ENCODE peak calls at places on chromosomes 2 and 18, in seven cellular contexts. One of them, this sample, is unnamed.

GRCh38 chr2:48474599-48475298 is 55.2 kb upstream of the STON1 start:
- DNase-seq in stimulated activated naive CD8-positive, alpha-beta T cell treated with anti-CD3 and anti-CD28 coated beads, Interleukin-15, Interleukin-2, amounts not matched to agents 100 U/mL and 50 U/mL, for 24 hours: no peak
- DNase-seq in bronchial epithelial cell: no peak
- DNase-seq in cardiac muscle cell: peak
- DNase-seq in NCI-H1105 treated with DMSO at 0.1 percent for 48 hours: no peak
- DNase-seq in HEK293T: no peak
- DNase-seq in NCI-H2171: no peak
- DNase-seq in this sample: no peak

GRCh38 chr2:119678021-119678656 is 862 bp upstream of the TMEM177 start:
- DNase-seq in stimulated activated naive CD8-positive, alpha-beta T cell treated with anti-CD3 and anti-CD28 coated beads, Interleukin-15, Interleukin-2, amounts not matched to agents 100 U/mL and 50 U/mL, for 24 hours: no peak
- DNase-seq in bronchial epithelial cell: no peak
- DNase-seq in cardiac muscle cell: no peak
- DNase-seq in NCI-H1105 treated with DMSO at 0.1 percent for 48 hours: peak
- DNase-seq in HEK293T: no peak
- DNase-seq in NCI-H2171: peak
- DNase-seq in this sample: no peak

GRCh38 chr2:238155051-238155760 is 3.6 kb upstream of the ERFE start:
- DNase-seq in stimulated activated naive CD8-positive, alpha-beta T cell treated with anti-CD3 and anti-CD28 coated beads, Interleukin-15, Interleukin-2, amounts not matched to agents 100 U/mL and 50 U/mL, for 24 hours: no peak
- DNase-seq in bronchial epithelial cell: no peak
- DNase-seq in cardiac muscle cell: peak
- DNase-seq in NCI-H1105 treated with DMSO at 0.1 percent for 48 hours: no peak
- DNase-seq in HEK293T: no peak
- DNase-seq in NCI-H2171: no peak
- DNase-seq in this sample: no peak

GRCh38 chr2:239013670-239013960 is 165.7 kb downstream of the TWIST2 start:
- DNase-seq in stimulated activated naive CD8-positive, alpha-beta T cell treated with anti-CD3 and anti-CD28 coated beads, Interleukin-15, Interleukin-2, amounts not matched to agents 100 U/mL and 50 U/mL, for 24 hours: no peak
- DNase-seq in bronchial epithelial cell: no peak
- DNase-seq in cardiac muscle cell: no peak
- DNase-seq in NCI-H1105 treated with DMSO at 0.1 percent for 48 hours: no peak
- DNase-seq in HEK293T: no peak
- DNase-seq in NCI-H2171: no peak
- DNase-seq in this sample: no peak

GRCh38 chr2:25316101-25316500 is 25.6 kb downstream of the DNMT3A start:
- DNase-seq in stimulated activated naive CD8-positive, alpha-beta T cell treated with anti-CD3 and anti-CD28 coated beads, Interleukin-15, Interleukin-2, amounts not matched to agents 100 U/mL and 50 U/mL, for 24 hours: no peak
- DNase-seq in bronchial epithelial cell: no peak
- DNase-seq in cardiac muscle cell: no peak
- DNase-seq in NCI-H1105 treated with DMSO at 0.1 percent for 48 hours: no peak
- DNase-seq in HEK293T: no peak
- DNase-seq in NCI-H2171: no peak
- DNase-seq in this sample: no peak

GRCh38 chr18:45838302-45839070 is 13.0 kb downstream of the SIGLEC15 start:
- DNase-seq in stimulated activated naive CD8-positive, alpha-beta T cell treated with anti-CD3 and anti-CD28 coated beads, Interleukin-15, Interleukin-2, amounts not matched to agents 100 U/mL and 50 U/mL, for 24 hours: no peak
- DNase-seq in bronchial epithelial cell: no peak
- DNase-seq in cardiac muscle cell: no peak
- DNase-seq in NCI-H1105 treated with DMSO at 0.1 percent for 48 hours: peak
- DNase-seq in HEK293T: no peak
- DNase-seq in NCI-H2171: no peak
- DNase-seq in this sample: no peak

GRCh38 chr2:231781798-231782726 is 980 bp upstream of the PDE6D start:
- DNase-seq in stimulated activated naive CD8-positive, alpha-beta T cell treated with anti-CD3 and anti-CD28 coated beads, Interleukin-15, Interleukin-2, amounts not matched to agents 100 U/mL and 50 U/mL, for 24 hours: peak
- DNase-seq in bronchial epithelial cell: peak
- DNase-seq in cardiac muscle cell: peak
- DNase-seq in NCI-H1105 treated with DMSO at 0.1 percent for 48 hours: peak
- DNase-seq in HEK293T: no peak
- DNase-seq in NCI-H2171: no peak
- DNase-seq in this sample: peak

GRCh38 chr2:106664669-106665068 is 177.5 kb downstream of the CD8B2 start:
- DNase-seq in stimulated activated naive CD8-positive, alpha-beta T cell treated with anti-CD3 and anti-CD28 coated beads, Interleukin-15, Interleukin-2, amounts not matched to agents 100 U/mL and 50 U/mL, for 24 hours: no peak
- DNase-seq in bronchial epithelial cell: no peak
- DNase-seq in cardiac muscle cell: no peak
- DNase-seq in NCI-H1105 treated with DMSO at 0.1 percent for 48 hours: no peak
- DNase-seq in HEK293T: no peak
- DNase-seq in NCI-H2171: no peak
- DNase-seq in this sample: no peak

GRCh38 chr18:76357585-76358265 is 137.3 kb downstream of the ZNF516 start:
- DNase-seq in stimulated activated naive CD8-positive, alpha-beta T cell treated with anti-CD3 and anti-CD28 coated beads, Interleukin-15, Interleukin-2, amounts not matched to agents 100 U/mL and 50 U/mL, for 24 hours: no peak
- DNase-seq in bronchial epithelial cell: no peak
- DNase-seq in cardiac muscle cell: no peak
- DNase-seq in NCI-H1105 treated with DMSO at 0.1 percent for 48 hours: no peak
- DNase-seq in HEK293T: no peak
- DNase-seq in NCI-H2171: no peak
- DNase-seq in this sample: no peak

GRCh38 chr18:72470391-72470790 is 73.8 kb downstream of the CBLN2 start:
- DNase-seq in stimulated activated naive CD8-positive, alpha-beta T cell treated with anti-CD3 and anti-CD28 coated beads, Interleukin-15, Interleukin-2, amounts not matched to agents 100 U/mL and 50 U/mL, for 24 hours: no peak
- DNase-seq in bronchial epithelial cell: no peak
- DNase-seq in cardiac muscle cell: peak
- DNase-seq in NCI-H1105 treated with DMSO at 0.1 percent for 48 hours: no peak
- DNase-seq in HEK293T: no peak
- DNase-seq in NCI-H2171: no peak
- DNase-seq in this sample: no peak

GRCh38 chr18:74329688-74330205 is 14.1 kb downstream of the C18orf63 start:
- DNase-seq in stimulated activated naive CD8-positive, alpha-beta T cell treated with anti-CD3 and anti-CD28 coated beads, Interleukin-15, Interleukin-2, amounts not matched to agents 100 U/mL and 50 U/mL, for 24 hours: no peak
- DNase-seq in bronchial epithelial cell: no peak
- DNase-seq in cardiac muscle cell: no peak
- DNase-seq in NCI-H1105 treated with DMSO at 0.1 percent for 48 hours: no peak
- DNase-seq in HEK293T: no peak
- DNase-seq in NCI-H2171: no peak
- DNase-seq in this sample: no peak

GRCh38 chr2:232925769-232926163 is 55.7 kb downstream of the SNORC start:
- DNase-seq in stimulated activated naive CD8-positive, alpha-beta T cell treated with anti-CD3 and anti-CD28 coated beads, Interleukin-15, Interleukin-2, amounts not matched to agents 100 U/mL and 50 U/mL, for 24 hours: no peak
- DNase-seq in bronchial epithelial cell: no peak
- DNase-seq in cardiac muscle cell: no peak
- DNase-seq in NCI-H1105 treated with DMSO at 0.1 percent for 48 hours: no peak
- DNase-seq in HEK293T: no peak
- DNase-seq in NCI-H2171: no peak
- DNase-seq in this sample: no peak

GRCh38 chr2:129726271-129726670 is 253.2 kb upstream of the RAB6C start:
- DNase-seq in stimulated activated naive CD8-positive, alpha-beta T cell treated with anti-CD3 and anti-CD28 coated beads, Interleukin-15, Interleukin-2, amounts not matched to agents 100 U/mL and 50 U/mL, for 24 hours: no peak
- DNase-seq in bronchial epithelial cell: no peak
- DNase-seq in cardiac muscle cell: no peak
- DNase-seq in NCI-H1105 treated with DMSO at 0.1 percent for 48 hours: no peak
- DNase-seq in HEK293T: no peak
- DNase-seq in NCI-H2171: no peak
- DNase-seq in this sample: no peak

GRCh38 chr2:9178905-9179571 is 27.6 kb upstream of the ASAP2 start:
- DNase-seq in stimulated activated naive CD8-positive, alpha-beta T cell treated with anti-CD3 and anti-CD28 coated beads, Interleukin-15, Interleukin-2, amounts not matched to agents 100 U/mL and 50 U/mL, for 24 hours: no peak
- DNase-seq in bronchial epithelial cell: peak
- DNase-seq in cardiac muscle cell: peak
- DNase-seq in NCI-H1105 treated with DMSO at 0.1 percent for 48 hours: peak
- DNase-seq in HEK293T: no peak
- DNase-seq in NCI-H2171: peak
- DNase-seq in this sample: peak

GRCh38 chr18:3712485-3712884 is 262.5 kb downstream of the TGIF1 start:
- DNase-seq in stimulated activated naive CD8-positive, alpha-beta T cell treated with anti-CD3 and anti-CD28 coated beads, Interleukin-15, Interleukin-2, amounts not matched to agents 100 U/mL and 50 U/mL, for 24 hours: no peak
- DNase-seq in bronchial epithelial cell: no peak
- DNase-seq in cardiac muscle cell: peak
- DNase-seq in NCI-H1105 treated with DMSO at 0.1 percent for 48 hours: no peak
- DNase-seq in HEK293T: no peak
- DNase-seq in NCI-H2171: no peak
- DNase-seq in this sample: no peak

GRCh38 chr2:67209107-67209506 is 188.0 kb upstream of the ETAA1 start:
- DNase-seq in stimulated activated naive CD8-positive, alpha-beta T cell treated with anti-CD3 and anti-CD28 coated beads, Interleukin-15, Interleukin-2, amounts not matched to agents 100 U/mL and 50 U/mL, for 24 hours: no peak
- DNase-seq in bronchial epithelial cell: no peak
- DNase-seq in cardiac muscle cell: peak
- DNase-seq in NCI-H1105 treated with DMSO at 0.1 percent for 48 hours: peak
- DNase-seq in HEK293T: no peak
- DNase-seq in NCI-H2171: no peak
- DNase-seq in this sample: no peak

GRCh38 chr2:203989536-203989935 is 53.0 kb downstream of the ICOS start:
- DNase-seq in stimulated activated naive CD8-positive, alpha-beta T cell treated with anti-CD3 and anti-CD28 coated beads, Interleukin-15, Interleukin-2, amounts not matched to agents 100 U/mL and 50 U/mL, for 24 hours: no peak
- DNase-seq in bronchial epithelial cell: no peak
- DNase-seq in cardiac muscle cell: no peak
- DNase-seq in NCI-H1105 treated with DMSO at 0.1 percent for 48 hours: no peak
- DNase-seq in HEK293T: no peak
- DNase-seq in NCI-H2171: no peak
- DNase-seq in this sample: no peak

GRCh38 chr2:129058981-129059380 is 740.3 kb upstream of the HS6ST1 start:
- DNase-seq in stimulated activated naive CD8-positive, alpha-beta T cell treated with anti-CD3 and anti-CD28 coated beads, Interleukin-15, Interleukin-2, amounts not matched to agents 100 U/mL and 50 U/mL, for 24 hours: no peak
- DNase-seq in bronchial epithelial cell: no peak
- DNase-seq in cardiac muscle cell: no peak
- DNase-seq in NCI-H1105 treated with DMSO at 0.1 percent for 48 hours: no peak
- DNase-seq in HEK293T: no peak
- DNase-seq in NCI-H2171: no peak
- DNase-seq in this sample: no peak

GRCh38 chr2:10934308-10934978 is 22.7 kb downstream of the KCNF1 start:
- DNase-seq in stimulated activated naive CD8-positive, alpha-beta T cell treated with anti-CD3 and anti-CD28 coated beads, Interleukin-15, Interleukin-2, amounts not matched to agents 100 U/mL and 50 U/mL, for 24 hours: no peak
- DNase-seq in bronchial epithelial cell: no peak
- DNase-seq in cardiac muscle cell: no peak
- DNase-seq in NCI-H1105 treated with DMSO at 0.1 percent for 48 hours: no peak
- DNase-seq in HEK293T: no peak
- DNase-seq in NCI-H2171: no peak
- DNase-seq in this sample: no peak

GRCh38 chr2:111624401-111625156 is 259.4 kb downstream of the ANAPC1 start:
- DNase-seq in stimulated activated naive CD8-positive, alpha-beta T cell treated with anti-CD3 and anti-CD28 coated beads, Interleukin-15, Interleukin-2, amounts not matched to agents 100 U/mL and 50 U/mL, for 24 hours: no peak
- DNase-seq in bronchial epithelial cell: peak
- DNase-seq in cardiac muscle cell: peak
- DNase-seq in NCI-H1105 treated with DMSO at 0.1 percent for 48 hours: no peak
- DNase-seq in HEK293T: no peak
- DNase-seq in NCI-H2171: no peak
- DNase-seq in this sample: peak

GRCh38 chr2:202883987-202884675 is 12.6 kb upstream of the ICA1L start:
- DNase-seq in stimulated activated naive CD8-positive, alpha-beta T cell treated with anti-CD3 and anti-CD28 coated beads, Interleukin-15, Interleukin-2, amounts not matched to agents 100 U/mL and 50 U/mL, for 24 hours: no peak
- DNase-seq in bronchial epithelial cell: no peak
- DNase-seq in cardiac muscle cell: peak
- DNase-seq in NCI-H1105 treated with DMSO at 0.1 percent for 48 hours: no peak
- DNase-seq in HEK293T: no peak
- DNase-seq in NCI-H2171: no peak
- DNase-seq in this sample: no peak

GRCh38 chr2:203741566-203741965 is 35.1 kb downstream of the CD28 start:
- DNase-seq in stimulated activated naive CD8-positive, alpha-beta T cell treated with anti-CD3 and anti-CD28 coated beads, Interleukin-15, Interleukin-2, amounts not matched to agents 100 U/mL and 50 U/mL, for 24 hours: no peak
- DNase-seq in bronchial epithelial cell: no peak
- DNase-seq in cardiac muscle cell: no peak
- DNase-seq in NCI-H1105 treated with DMSO at 0.1 percent for 48 hours: no peak
- DNase-seq in HEK293T: no peak
- DNase-seq in NCI-H2171: no peak
- DNase-seq in this sample: no peak

GRCh38 chr2:113138428-113139322 is 11.3 kb downstream of the IL1RN start:
- DNase-seq in stimulated activated naive CD8-positive, alpha-beta T cell treated with anti-CD3 and anti-CD28 coated beads, Interleukin-15, Interleukin-2, amounts not matched to agents 100 U/mL and 50 U/mL, for 24 hours: peak
- DNase-seq in bronchial epithelial cell: peak
- DNase-seq in cardiac muscle cell: peak
- DNase-seq in NCI-H1105 treated with DMSO at 0.1 percent for 48 hours: peak
- DNase-seq in HEK293T: peak
- DNase-seq in NCI-H2171: peak
- DNase-seq in this sample: peak

GRCh38 chr2:191165190-191165643 is 14.4 kb upstream of the STAT4 start:
- DNase-seq in stimulated activated naive CD8-positive, alpha-beta T cell treated with anti-CD3 and anti-CD28 coated beads, Interleukin-15, Interleukin-2, amounts not matched to agents 100 U/mL and 50 U/mL, for 24 hours: no peak
- DNase-seq in bronchial epithelial cell: peak
- DNase-seq in cardiac muscle cell: peak
- DNase-seq in NCI-H1105 treated with DMSO at 0.1 percent for 48 hours: peak
- DNase-seq in HEK293T: peak
- DNase-seq in NCI-H2171: peak
- DNase-seq in this sample: peak

GRCh38 chr2:109460553-109461324 is 153.0 kb downstream of the SEPTIN10 start:
- DNase-seq in stimulated activated naive CD8-positive, alpha-beta T cell treated with anti-CD3 and anti-CD28 coated beads, Interleukin-15, Interleukin-2, amounts not matched to agents 100 U/mL and 50 U/mL, for 24 hours: no peak
- DNase-seq in bronchial epithelial cell: peak
- DNase-seq in cardiac muscle cell: no peak
- DNase-seq in NCI-H1105 treated with DMSO at 0.1 percent for 48 hours: no peak
- DNase-seq in HEK293T: no peak
- DNase-seq in NCI-H2171: no peak
- DNase-seq in this sample: no peak

GRCh38 chr2:226475650-226476049 is 324.0 kb downstream of the IRS1 start:
- DNase-seq in stimulated activated naive CD8-positive, alpha-beta T cell treated with anti-CD3 and anti-CD28 coated beads, Interleukin-15, Interleukin-2, amounts not matched to agents 100 U/mL and 50 U/mL, for 24 hours: no peak
- DNase-seq in bronchial epithelial cell: peak
- DNase-seq in cardiac muscle cell: peak
- DNase-seq in NCI-H1105 treated with DMSO at 0.1 percent for 48 hours: no peak
- DNase-seq in HEK293T: no peak
- DNase-seq in NCI-H2171: no peak
- DNase-seq in this sample: peak

GRCh38 chr2:65658871-65659270 is 226.5 kb upstream of the SPRED2 start:
- DNase-seq in stimulated activated naive CD8-positive, alpha-beta T cell treated with anti-CD3 and anti-CD28 coated beads, Interleukin-15, Interleukin-2, amounts not matched to agents 100 U/mL and 50 U/mL, for 24 hours: no peak
- DNase-seq in bronchial epithelial cell: no peak
- DNase-seq in cardiac muscle cell: peak
- DNase-seq in NCI-H1105 treated with DMSO at 0.1 percent for 48 hours: no peak
- DNase-seq in HEK293T: no peak
- DNase-seq in NCI-H2171: no peak
- DNase-seq in this sample: no peak

This sample was measured in PC-9.